ENCODE peak calls at places on chromosomes 2 and 18, in four cellular contexts. One of them, this sample, is unnamed.

GRCh38 chr2:95258271-95258670 is 16.0 kb upstream of the PROM2 start:
- DNase-seq in H1: no peak
- DNase-seq in K562: no peak
- DNase-seq in GM23338: no peak
- DNase-seq in this sample: no peak

GRCh38 chr2:171490577-171490976 is 31.7 kb upstream of the CYBRD1 start:
- DNase-seq in H1: no peak
- DNase-seq in K562: no peak
- DNase-seq in GM23338: no peak
- DNase-seq in this sample: no peak

GRCh38 chr18:30094556-30094955 is 948.0 kb downstream of the DSC3 start:
- DNase-seq in H1: no peak
- DNase-seq in K562: no peak
- DNase-seq in GM23338: peak; percentile 49
- DNase-seq in this sample: no peak

GRCh38 chr2:60553496-60553991 is at the start of gene BCL11A:
- DNase-seq in H1: peak; percentile 71
- DNase-seq in K562: no peak
- DNase-seq in GM23338: peak; percentile 89
- DNase-seq in this sample: peak; percentile 70

GRCh38 chr2:101113441-101114267 is 37.5 kb downstream of the TBC1D8 start:
- DNase-seq in H1: peak; percentile 33
- DNase-seq in K562: no peak
- DNase-seq in GM23338: peak; percentile 81
- DNase-seq in this sample: peak; percentile 30

GRCh38 chr18:3384664-3385189 is 65.2 kb upstream of the TGIF1 start:
- DNase-seq in H1: no peak
- DNase-seq in K562: no peak
- DNase-seq in GM23338: no peak
- DNase-seq in this sample: no peak

GRCh38 chr18:42105382-42105781 is 150.3 kb downstream of the PIK3C3 start:
- DNase-seq in H1: no peak
- DNase-seq in K562: no peak
- DNase-seq in GM23338: no peak
- DNase-seq in this sample: no peak

GRCh38 chr2:100392715-100393114 is 24.8 kb downstream of the CHST10 start:
- DNase-seq in H1: no peak
- DNase-seq in K562: no peak
- DNase-seq in GM23338: no peak
- DNase-seq in this sample: no peak

GRCh38 chr2:47162780-47163179 is 7.7 kb upstream of the STPG4 start:
- DNase-seq in H1: no peak
- DNase-seq in K562: no peak
- DNase-seq in GM23338: no peak
- DNase-seq in this sample: no peak

GRCh38 chr2:151189125-151189524 is 72.5 kb downstream of the RBM43 start:
- DNase-seq in H1: no peak
- DNase-seq in K562: no peak
- DNase-seq in GM23338: no peak
- DNase-seq in this sample: no peak

GRCh38 chr2:8833863-8834262 is 3.5 kb downstream of the KIDINS220 start:
- DNase-seq in H1: no peak
- DNase-seq in K562: no peak
- DNase-seq in GM23338: no peak
- DNase-seq in this sample: no peak

GRCh38 chr18:31741096-31741735 is 19.5 kb downstream of the SLC25A52 start:
- DNase-seq in H1: no peak
- DNase-seq in K562: peak; percentile 34
- DNase-seq in GM23338: peak; percentile 77
- DNase-seq in this sample: peak; percentile 63

GRCh38 chr2:70986499-70987189 is 8.0 kb downstream of the TEX261 start:
- DNase-seq in H1: no peak
- DNase-seq in K562: no peak
- DNase-seq in GM23338: no peak
- DNase-seq in this sample: no peak

GRCh38 chr2:155947069-155947468 is 385.5 kb downstream of the NR4A2 start:
- DNase-seq in H1: no peak
- DNase-seq in K562: no peak
- DNase-seq in GM23338: no peak
- DNase-seq in this sample: no peak

GRCh38 chr2:31199206-31199605 is 18.1 kb downstream of the CAPN14 start:
- DNase-seq in H1: no peak
- DNase-seq in K562: no peak
- DNase-seq in GM23338: no peak
- DNase-seq in this sample: no peak

GRCh38 chr2:113156278-113157107 is 17.3 kb upstream of the PSD4 start:
- DNase-seq in H1: no peak
- DNase-seq in K562: no peak
- DNase-seq in GM23338: peak; percentile 44
- DNase-seq in this sample: peak; percentile 24

GRCh38 chr2:96917008-96917575 is 47.2 kb upstream of the SEMA4C start:
- DNase-seq in H1: no peak
- DNase-seq in K562: no peak
- DNase-seq in GM23338: no peak
- DNase-seq in this sample: no peak

GRCh38 chr2:10360460-10361219 is 57.9 kb downstream of the HPCAL1 start:
- DNase-seq in H1: no peak
- DNase-seq in K562: no peak
- DNase-seq in GM23338: no peak
- DNase-seq in this sample: no peak

GRCh38 chr18:63479826-63480225 is 3.1 kb downstream of the SERPINB5 start:
- DNase-seq in H1: no peak
- DNase-seq in K562: no peak
- DNase-seq in GM23338: no peak
- DNase-seq in this sample: no peak

GRCh38 chr18:63480476-63480875 is 3.7 kb downstream of the SERPINB5 start:
- DNase-seq in H1: no peak
- DNase-seq in K562: no peak
- DNase-seq in GM23338: no peak
- DNase-seq in this sample: no peak

GRCh38 chr18:63480892-63481291 is 4.1 kb downstream of the SERPINB5 start:
- DNase-seq in H1: no peak
- DNase-seq in K562: no peak
- DNase-seq in GM23338: no peak
- DNase-seq in this sample: no peak

GRCh38 chr18:63477972-63478371 is 1.2 kb downstream of the SERPINB5 start:
- DNase-seq in H1: no peak
- DNase-seq in K562: no peak
- DNase-seq in GM23338: no peak
- DNase-seq in this sample: no peak

DNA sequence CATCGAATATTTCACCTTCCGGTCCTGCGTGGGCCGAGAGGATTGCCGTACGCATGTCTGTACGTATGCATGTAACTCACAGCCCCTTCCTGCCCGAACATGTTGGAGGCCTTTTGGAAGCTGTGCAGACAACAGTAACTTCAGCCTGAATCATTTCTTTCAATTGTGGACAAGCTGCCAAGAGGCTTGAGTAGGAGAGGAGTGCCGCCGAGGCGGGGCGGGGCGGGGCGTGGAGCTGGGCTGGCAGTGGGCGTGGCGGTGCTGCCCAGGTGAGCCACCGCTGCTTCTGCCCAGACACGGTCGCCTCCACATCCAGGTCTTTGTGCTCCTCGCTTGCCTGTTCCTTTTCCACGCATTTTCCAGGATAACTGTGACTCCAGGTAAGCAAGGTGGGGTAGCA is at the start of gene SERPINB5:
- DNase-seq in H1: no peak
- DNase-seq in K562: no peak
- DNase-seq in GM23338: no peak
- DNase-seq in this sample: peak; percentile 22
- TF ChIP-seq CREB1 in H1: no peak
- TF ChIP-seq CREB1 in K562: no peak
- TF ChIP-seq CREB1 in GM23338: no peak
- TF ChIP-seq CREB1 in this sample: no peak

GRCh38 chr2:187614756-187615155 is 60.5 kb upstream of the TFPI start:
- DNase-seq in H1: no peak
- DNase-seq in K562: no peak
- DNase-seq in GM23338: no peak
- DNase-seq in this sample: no peak
- TF ChIP-seq CREB1 in H1: no peak
- TF ChIP-seq CREB1 in K562: no peak
- TF ChIP-seq CREB1 in GM23338: no peak
- TF ChIP-seq CREB1 in this sample: no peak

DNA sequence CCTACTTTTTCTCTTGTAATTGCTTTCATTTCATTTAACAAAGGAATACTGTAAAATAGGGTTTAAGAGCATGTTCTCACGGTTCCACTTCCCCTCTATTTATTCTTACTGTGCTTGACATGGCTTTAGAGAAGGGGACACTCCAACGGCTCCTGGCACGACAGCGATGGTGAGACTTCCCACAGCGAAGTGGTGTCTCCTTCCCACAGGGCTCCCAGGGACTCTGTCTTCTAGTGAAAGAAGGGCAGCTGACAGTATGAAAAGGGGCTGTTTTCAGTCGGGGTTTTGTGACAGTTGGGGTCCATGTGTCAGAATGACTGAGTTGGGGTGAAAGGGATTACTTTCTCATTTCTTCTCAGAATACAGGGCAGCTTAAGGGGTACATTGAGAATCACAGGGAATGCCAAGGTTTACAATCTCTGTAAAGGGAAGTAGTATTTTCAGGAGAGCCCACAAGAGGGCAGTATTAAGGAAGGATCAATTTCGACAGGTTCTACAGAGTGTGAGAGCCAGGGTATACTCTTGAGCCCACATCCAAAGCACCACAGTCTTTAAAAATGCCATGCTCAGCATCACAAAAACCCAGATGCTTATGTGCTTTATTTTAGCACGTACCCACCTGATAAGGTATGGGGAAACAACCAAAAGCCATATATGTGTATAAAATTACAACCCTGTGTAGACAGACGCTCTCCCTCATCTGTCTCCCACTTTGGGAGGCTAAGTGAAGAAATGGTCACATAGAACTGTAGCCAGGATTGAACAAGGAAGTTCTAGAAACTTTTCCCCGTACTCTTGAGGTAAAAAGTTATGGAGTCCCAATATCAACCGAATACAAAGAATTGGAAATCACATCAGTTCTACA is 31.3 kb upstream of the RAPGEF4 start:
- DNase-seq in H1: no peak
- DNase-seq in K562: peak; percentile 33
- DNase-seq in GM23338: peak; percentile 79
- DNase-seq in this sample: no peak
- TF ChIP-seq CREB1 in H1: no peak
- TF ChIP-seq CREB1 in K562: no peak
- TF ChIP-seq CREB1 in GM23338: no peak
- TF ChIP-seq CREB1 in this sample: no peak

GRCh38 chr2:108922141-108922915 is 66.7 kb downstream of the EDAR start:
- DNase-seq in H1: no peak
- DNase-seq in K562: no peak
- DNase-seq in GM23338: no peak
- DNase-seq in this sample: no peak
- TF ChIP-seq CREB1 in H1: no peak
- TF ChIP-seq CREB1 in K562: no peak
- TF ChIP-seq CREB1 in GM23338: no peak
- TF ChIP-seq CREB1 in this sample: no peak

DNA sequence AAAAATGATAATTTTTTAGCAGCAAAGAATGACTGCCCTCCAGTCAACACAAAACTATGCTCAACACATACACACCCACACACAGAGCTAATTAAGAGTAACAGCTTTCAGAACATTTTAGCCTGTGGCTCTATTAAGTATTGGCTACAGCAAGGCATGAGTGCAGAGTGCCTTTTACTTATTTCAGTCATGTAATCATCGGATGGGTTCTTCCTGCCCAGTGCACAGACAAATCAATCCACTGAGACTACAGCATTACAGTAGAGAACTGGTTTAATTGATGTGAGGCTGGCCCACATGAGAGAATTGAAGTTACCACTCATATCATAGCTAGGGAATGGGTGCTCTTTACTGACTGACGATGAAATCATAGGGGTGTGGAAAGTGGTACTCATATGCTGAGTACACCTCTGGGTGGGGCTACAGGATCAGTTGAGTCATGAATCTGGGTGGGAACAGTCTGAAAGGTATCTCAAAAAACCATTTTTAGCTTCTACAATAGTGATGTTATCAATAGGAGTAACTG is 241.0 kb downstream of the FSIP2 start:
- DNase-seq in H1: no peak
- DNase-seq in K562: no peak
- DNase-seq in GM23338: peak; percentile 34
- DNase-seq in this sample: peak; percentile 15
- TF ChIP-seq CREB1 in H1: no peak
- TF ChIP-seq CREB1 in K562: no peak
- TF ChIP-seq CREB1 in GM23338: no peak
- TF ChIP-seq CREB1 in this sample: no peak

DNA sequence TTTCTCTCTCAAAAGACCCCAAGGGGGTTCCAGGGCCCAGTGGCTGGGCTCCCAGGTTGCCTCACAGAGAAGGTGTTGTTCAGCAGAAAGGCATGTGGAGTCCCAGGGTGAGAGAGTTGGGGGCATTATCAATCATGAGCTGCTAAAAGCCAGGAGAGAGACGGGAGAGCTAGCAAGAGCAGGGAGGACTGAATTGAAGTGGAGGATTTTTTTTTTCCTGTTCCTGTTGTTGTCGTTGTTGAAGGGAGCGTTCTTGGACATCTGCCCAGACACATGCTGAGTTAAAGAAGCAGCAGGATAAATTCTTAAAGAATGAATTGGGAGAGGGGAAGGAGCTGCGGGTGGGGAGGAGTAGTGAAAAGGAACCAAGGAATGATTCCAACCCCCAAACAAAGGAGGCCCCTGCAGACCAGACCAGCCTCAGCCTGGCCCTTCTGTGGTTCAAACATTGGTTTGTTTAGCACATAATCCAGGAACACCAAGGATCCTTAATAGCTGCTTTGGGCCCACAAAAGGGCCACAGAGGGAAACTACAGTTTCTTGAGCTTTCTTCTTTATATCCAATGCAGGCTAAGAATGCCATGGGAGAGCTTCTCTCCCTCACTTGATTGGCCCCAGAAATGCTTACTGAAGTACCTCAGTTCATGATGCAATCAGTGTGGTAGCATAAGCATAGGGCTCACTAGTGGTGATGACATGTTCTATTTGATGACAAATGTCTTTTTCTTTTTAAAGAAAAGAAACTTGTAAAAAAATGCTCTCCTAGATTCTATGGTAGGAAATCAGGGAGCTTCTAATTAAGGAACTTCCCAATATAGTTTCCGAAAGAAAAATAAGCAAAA is 146.0 kb downstream of the SETBP1 start:
- DNase-seq in H1: no peak
- DNase-seq in K562: no peak
- DNase-seq in GM23338: no peak
- DNase-seq in this sample: no peak
- TF ChIP-seq CREB1 in H1: no peak
- TF ChIP-seq CREB1 in K562: no peak
- TF ChIP-seq CREB1 in GM23338: no peak
- TF ChIP-seq CREB1 in this sample: no peak

GRCh38 chr2:239551206-239551605 is 150.4 kb upstream of the HDAC4 start:
- DNase-seq in H1: no peak
- DNase-seq in K562: no peak
- DNase-seq in GM23338: no peak
- DNase-seq in this sample: no peak

GRCh38 chr2:239549711-239550265 is 149.0 kb upstream of the HDAC4 start:
- DNase-seq in H1: no peak
- DNase-seq in K562: no peak
- DNase-seq in GM23338: no peak
- DNase-seq in this sample: no peak

GRCh38 chr2:239553376-239554000 is 152.7 kb upstream of the HDAC4 start:
- DNase-seq in H1: no peak
- DNase-seq in K562: no peak
- DNase-seq in GM23338: no peak
- DNase-seq in this sample: no peak

GRCh38 chr2:239550336-239550735 is 149.5 kb upstream of the HDAC4 start:
- DNase-seq in H1: no peak
- DNase-seq in K562: no peak
- DNase-seq in GM23338: no peak
- DNase-seq in this sample: no peak

GRCh38 chr2:239552213-239552926 is 151.6 kb upstream of the HDAC4 start:
- DNase-seq in H1: no peak
- DNase-seq in K562: no peak
- DNase-seq in GM23338: no peak
- DNase-seq in this sample: no peak
- TF ChIP-seq CREB1 in H1: no peak
- TF ChIP-seq CREB1 in K562: no peak
- TF ChIP-seq CREB1 in GM23338: no peak
- TF ChIP-seq CREB1 in this sample: no peak

This sample was measured in WTC11.